ENCODE peak calls at places on chromosomes 5 and 9, in nine cellular contexts. One of them, this sample, is unnamed.

GRCh38 chr5:158287643-158288228 is 428.8 kb upstream of the CLINT1 start:
- DNase-seq in WTC11: no peak
- DNase-seq in coronary artery: no peak
- DNase-seq in Caco-2: no peak
- DNase-seq in astrocyte of the spinal cord: peak
- DNase-seq in stomach: no peak
- DNase-seq in CD8-positive, alpha-beta T cell: no peak
- DNase-seq in mesothelial cell of epicardium: no peak
- DNase-seq in heart right ventricle: no peak
- DNase-seq in this sample: peak

GRCh38 chr9:124120272-124120671 is 108.7 kb downstream of the LHX2 start:
- DNase-seq in Caco-2: no peak
- DNase-seq in CD8-positive, alpha-beta T cell: no peak
- DNase-seq in WTC11: no peak
- DNase-seq in coronary artery: no peak
- DNase-seq in astrocyte of the spinal cord: no peak
- DNase-seq in stomach: no peak
- DNase-seq in heart right ventricle: no peak
- DNase-seq in mesothelial cell of epicardium: no peak
- DNase-seq in this sample: no peak

GRCh38 chr9:137193771-137194170 is 5.3 kb downstream of the SSNA1 start:
- DNase-seq in mesothelial cell of epicardium: no peak
- DNase-seq in heart right ventricle: no peak
- DNase-seq in stomach: no peak
- DNase-seq in CD8-positive, alpha-beta T cell: no peak
- DNase-seq in WTC11: no peak
- DNase-seq in astrocyte of the spinal cord: no peak
- DNase-seq in coronary artery: no peak
- DNase-seq in Caco-2: no peak
- DNase-seq in this sample: no peak

GRCh38 chr5:120684749-120685415 is 220.8 kb downstream of the PRR16 start:
- DNase-seq in CD8-positive, alpha-beta T cell: no peak
- DNase-seq in Caco-2: peak
- DNase-seq in heart right ventricle: no peak
- DNase-seq in mesothelial cell of epicardium: no peak
- DNase-seq in stomach: no peak
- DNase-seq in astrocyte of the spinal cord: peak
- DNase-seq in coronary artery: no peak
- DNase-seq in WTC11: peak
- DNase-seq in this sample: no peak

GRCh38 chr5:171840066-171840465 is 54.4 kb downstream of the SMIM23 start:
- DNase-seq in coronary artery: no peak
- DNase-seq in CD8-positive, alpha-beta T cell: no peak
- DNase-seq in astrocyte of the spinal cord: no peak
- DNase-seq in heart right ventricle: no peak
- DNase-seq in WTC11: no peak
- DNase-seq in Caco-2: no peak
- DNase-seq in stomach: no peak
- DNase-seq in mesothelial cell of epicardium: no peak
- DNase-seq in this sample: no peak

GRCh38 chr9:84137968-84138367 is 157.4 kb downstream of the RMI1 start:
- DNase-seq in WTC11: no peak
- DNase-seq in astrocyte of the spinal cord: no peak
- DNase-seq in Caco-2: no peak
- DNase-seq in coronary artery: no peak
- DNase-seq in mesothelial cell of epicardium: no peak
- DNase-seq in heart right ventricle: no peak
- DNase-seq in stomach: no peak
- DNase-seq in CD8-positive, alpha-beta T cell: no peak
- DNase-seq in this sample: no peak

GRCh38 chr5:82164109-82164956 is 113.8 kb downstream of the RPS23 start:
- DNase-seq in coronary artery: no peak
- DNase-seq in WTC11: no peak
- DNase-seq in Caco-2: no peak
- DNase-seq in astrocyte of the spinal cord: peak
- DNase-seq in CD8-positive, alpha-beta T cell: no peak
- DNase-seq in mesothelial cell of epicardium: no peak
- DNase-seq in stomach: no peak
- DNase-seq in heart right ventricle: no peak
- DNase-seq in this sample: no peak

GRCh38 chr5:170232786-170233185 is at the start of gene C5orf58:
- DNase-seq in heart right ventricle: peak
- DNase-seq in Caco-2: no peak
- DNase-seq in coronary artery: no peak
- DNase-seq in stomach: no peak
- DNase-seq in WTC11: peak
- DNase-seq in mesothelial cell of epicardium: no peak
- DNase-seq in CD8-positive, alpha-beta T cell: no peak
- DNase-seq in astrocyte of the spinal cord: no peak
- DNase-seq in this sample: no peak

GRCh38 chr5:58674711-58675110 is 91.8 kb downstream of the RAB3C start:
- DNase-seq in coronary artery: no peak
- DNase-seq in CD8-positive, alpha-beta T cell: no peak
- DNase-seq in astrocyte of the spinal cord: no peak
- DNase-seq in mesothelial cell of epicardium: no peak
- DNase-seq in Caco-2: no peak
- DNase-seq in WTC11: no peak
- DNase-seq in stomach: no peak
- DNase-seq in heart right ventricle: no peak
- DNase-seq in this sample: no peak

GRCh38 chr5:58672521-58672920 is 89.6 kb downstream of the RAB3C start:
- DNase-seq in coronary artery: no peak
- DNase-seq in WTC11: no peak
- DNase-seq in Caco-2: no peak
- DNase-seq in stomach: no peak
- DNase-seq in astrocyte of the spinal cord: no peak
- DNase-seq in CD8-positive, alpha-beta T cell: no peak
- DNase-seq in mesothelial cell of epicardium: no peak
- DNase-seq in heart right ventricle: no peak
- DNase-seq in this sample: no peak

GRCh38 chr5:58674070-58674469 is 91.2 kb downstream of the RAB3C start:
- DNase-seq in CD8-positive, alpha-beta T cell: no peak
- DNase-seq in WTC11: no peak
- DNase-seq in astrocyte of the spinal cord: no peak
- DNase-seq in Caco-2: no peak
- DNase-seq in heart right ventricle: no peak
- DNase-seq in mesothelial cell of epicardium: no peak
- DNase-seq in stomach: no peak
- DNase-seq in coronary artery: no peak
- DNase-seq in this sample: no peak

GRCh38 chr5:58670620-58671019 is 87.7 kb downstream of the RAB3C start:
- DNase-seq in coronary artery: no peak
- DNase-seq in WTC11: no peak
- DNase-seq in heart right ventricle: no peak
- DNase-seq in Caco-2: no peak
- DNase-seq in stomach: no peak
- DNase-seq in astrocyte of the spinal cord: no peak
- DNase-seq in CD8-positive, alpha-beta T cell: no peak
- DNase-seq in mesothelial cell of epicardium: no peak
- DNase-seq in this sample: no peak

DNA sequence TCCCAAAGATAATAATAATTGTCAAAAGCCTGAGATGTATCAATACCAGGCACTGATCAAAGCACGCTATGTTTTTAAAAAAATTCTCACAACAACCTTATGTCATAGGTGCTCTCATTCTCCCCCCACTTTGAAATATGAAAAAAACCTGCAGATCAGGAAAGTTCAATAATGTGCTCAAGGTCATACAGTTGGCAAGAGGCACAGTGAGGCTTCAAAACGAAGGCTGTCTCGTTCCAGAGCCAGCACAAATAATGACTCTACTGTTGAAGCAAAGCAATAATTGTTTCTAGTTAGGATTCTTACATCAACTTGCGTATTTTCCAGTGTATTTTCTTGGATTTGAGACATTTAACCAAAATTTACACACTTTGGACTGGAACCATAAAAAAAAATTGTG is 88.3 kb downstream of the RAB3C start:
- DNase-seq in astrocyte of the spinal cord: no peak
- DNase-seq in mesothelial cell of epicardium: no peak
- DNase-seq in CD8-positive, alpha-beta T cell: no peak
- DNase-seq in Caco-2: no peak
- DNase-seq in WTC11: no peak
- DNase-seq in coronary artery: no peak
- DNase-seq in stomach: no peak
- DNase-seq in heart right ventricle: no peak
- DNase-seq in this sample: no peak
- TF ChIP-seq CTCF in astrocyte of the spinal cord: no peak
- TF ChIP-seq CTCF in mesothelial cell of epicardium: no peak
- TF ChIP-seq CTCF in CD8-positive, alpha-beta T cell: no peak
- TF ChIP-seq CTCF in Caco-2: no peak
- TF ChIP-seq CTCF in WTC11: no peak
- TF ChIP-seq CTCF in coronary artery: no peak
- TF ChIP-seq CTCF in stomach: no peak
- TF ChIP-seq CTCF in heart right ventricle: no peak
- TF ChIP-seq CTCF in this sample: no peak

GRCh38 chr9:131420913-131421312 is 27.0 kb downstream of the PRRC2B start:
- DNase-seq in WTC11: no peak
- DNase-seq in astrocyte of the spinal cord: peak
- DNase-seq in CD8-positive, alpha-beta T cell: no peak
- DNase-seq in heart right ventricle: no peak
- DNase-seq in mesothelial cell of epicardium: no peak
- DNase-seq in Caco-2: peak
- DNase-seq in stomach: no peak
- DNase-seq in coronary artery: no peak
- DNase-seq in this sample: no peak
- TF ChIP-seq CTCF in WTC11: no peak
- TF ChIP-seq CTCF in astrocyte of the spinal cord: peak
- TF ChIP-seq CTCF in CD8-positive, alpha-beta T cell: no peak
- TF ChIP-seq CTCF in heart right ventricle: no peak
- TF ChIP-seq CTCF in mesothelial cell of epicardium: no peak
- TF ChIP-seq CTCF in Caco-2: no peak
- TF ChIP-seq CTCF in stomach: no peak
- TF ChIP-seq CTCF in coronary artery: no peak
- TF ChIP-seq CTCF in this sample: no peak

GRCh38 chr5:105506692-105507277 is 1944.2 kb upstream of the NUDT12 start:
- DNase-seq in CD8-positive, alpha-beta T cell: no peak
- DNase-seq in astrocyte of the spinal cord: peak
- DNase-seq in stomach: no peak
- DNase-seq in Caco-2: peak
- DNase-seq in heart right ventricle: no peak
- DNase-seq in mesothelial cell of epicardium: no peak
- DNase-seq in WTC11: peak
- DNase-seq in coronary artery: no peak
- DNase-seq in this sample: no peak
- TF ChIP-seq CTCF in CD8-positive, alpha-beta T cell: no peak
- TF ChIP-seq CTCF in astrocyte of the spinal cord: peak
- TF ChIP-seq CTCF in stomach: no peak
- TF ChIP-seq CTCF in Caco-2: peak
- TF ChIP-seq CTCF in heart right ventricle: no peak
- TF ChIP-seq CTCF in mesothelial cell of epicardium: no peak
- TF ChIP-seq CTCF in WTC11: peak
- TF ChIP-seq CTCF in coronary artery: peak
- TF ChIP-seq CTCF in this sample: no peak

DNA sequence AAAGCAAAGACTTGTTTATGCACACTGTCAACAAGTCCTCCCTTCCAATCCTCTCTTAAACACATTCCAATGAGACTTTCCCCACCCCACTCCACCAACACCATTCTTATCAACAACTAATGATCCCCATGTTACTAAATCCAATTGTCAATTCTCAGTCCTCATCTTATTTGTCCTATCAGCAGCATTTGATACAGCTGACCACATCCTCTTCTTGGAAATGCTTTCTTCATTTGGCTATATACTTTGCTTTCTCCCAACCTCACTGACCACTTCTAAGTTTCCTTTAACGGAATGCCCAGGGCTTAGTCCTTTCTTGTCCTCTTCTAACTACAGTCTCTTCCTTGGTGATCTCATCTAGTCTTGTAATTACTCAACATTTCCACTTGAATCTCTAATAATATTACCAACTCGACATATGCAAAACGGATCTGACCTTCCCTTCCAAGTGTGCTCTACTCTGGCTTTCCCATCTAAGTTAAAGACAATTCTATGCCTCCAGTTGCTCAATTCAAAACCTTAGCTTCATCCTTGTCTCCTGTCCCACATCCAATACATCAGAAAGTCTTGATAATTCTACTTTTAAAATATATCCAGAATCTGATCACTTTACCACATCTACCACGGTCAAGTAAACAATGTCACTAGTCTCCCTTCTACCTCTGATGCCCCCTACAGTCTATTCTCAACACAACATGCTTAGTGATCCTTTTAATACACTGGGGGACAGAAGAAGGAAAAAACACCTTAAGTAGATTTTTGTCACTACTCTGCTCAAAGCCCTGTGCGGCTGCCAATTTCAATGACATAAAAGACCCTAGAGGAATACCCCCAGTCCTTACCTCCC is 25.5 kb downstream of the AGTPBP1 start:
- DNase-seq in heart right ventricle: no peak
- DNase-seq in Caco-2: no peak
- DNase-seq in astrocyte of the spinal cord: no peak
- DNase-seq in WTC11: no peak
- DNase-seq in mesothelial cell of epicardium: no peak
- DNase-seq in stomach: no peak
- DNase-seq in CD8-positive, alpha-beta T cell: no peak
- DNase-seq in coronary artery: no peak
- DNase-seq in this sample: no peak
- TF ChIP-seq CTCF in heart right ventricle: no peak
- TF ChIP-seq CTCF in Caco-2: no peak
- TF ChIP-seq CTCF in astrocyte of the spinal cord: no peak
- TF ChIP-seq CTCF in WTC11: peak
- TF ChIP-seq CTCF in mesothelial cell of epicardium: no peak
- TF ChIP-seq CTCF in stomach: no peak
- TF ChIP-seq CTCF in CD8-positive, alpha-beta T cell: no peak
- TF ChIP-seq CTCF in coronary artery: no peak
- TF ChIP-seq CTCF in this sample: no peak

GRCh38 chr5:61678966-61679365 is 346.9 kb downstream of the ZSWIM6 start:
- DNase-seq in astrocyte of the spinal cord: no peak
- DNase-seq in mesothelial cell of epicardium: no peak
- DNase-seq in coronary artery: no peak
- DNase-seq in Caco-2: peak
- DNase-seq in WTC11: peak
- DNase-seq in stomach: no peak
- DNase-seq in CD8-positive, alpha-beta T cell: no peak
- DNase-seq in heart right ventricle: no peak
- DNase-seq in this sample: no peak
- TF ChIP-seq CTCF in astrocyte of the spinal cord: no peak
- TF ChIP-seq CTCF in mesothelial cell of epicardium: no peak
- TF ChIP-seq CTCF in coronary artery: no peak
- TF ChIP-seq CTCF in Caco-2: peak
- TF ChIP-seq CTCF in WTC11: no peak
- TF ChIP-seq CTCF in stomach: no peak
- TF ChIP-seq CTCF in CD8-positive, alpha-beta T cell: no peak
- TF ChIP-seq CTCF in heart right ventricle: no peak
- TF ChIP-seq CTCF in this sample: no peak

DNA sequence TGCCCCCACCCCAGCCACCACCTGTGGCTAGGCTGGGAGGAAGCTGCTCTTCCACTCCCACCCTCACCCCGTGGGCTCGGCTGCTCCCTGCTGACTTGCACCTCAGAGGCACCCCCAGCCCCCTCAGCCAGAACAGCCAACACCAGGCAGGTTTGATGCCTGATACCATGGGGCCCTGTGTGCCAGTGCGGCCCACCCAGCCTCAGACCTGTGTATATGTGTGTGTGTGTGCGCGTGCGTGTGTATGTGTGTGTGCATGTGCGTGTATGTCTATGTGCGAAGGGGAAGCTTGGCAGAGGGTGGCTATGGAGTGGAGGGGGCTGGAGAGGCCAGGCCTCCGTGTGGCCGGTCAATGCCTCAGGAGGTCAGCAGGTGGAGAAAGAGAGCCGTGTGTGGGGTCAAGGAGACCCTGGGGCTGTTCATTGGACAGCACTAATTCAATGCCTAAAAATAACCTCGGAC is 16.6 kb upstream of the DAB2IP start:
- DNase-seq in Caco-2: peak
- DNase-seq in stomach: no peak
- DNase-seq in CD8-positive, alpha-beta T cell: no peak
- DNase-seq in mesothelial cell of epicardium: no peak
- DNase-seq in coronary artery: no peak
- DNase-seq in heart right ventricle: no peak
- DNase-seq in astrocyte of the spinal cord: no peak
- DNase-seq in WTC11: peak
- DNase-seq in this sample: no peak
- TF ChIP-seq CTCF in Caco-2: peak
- TF ChIP-seq CTCF in stomach: peak
- TF ChIP-seq CTCF in CD8-positive, alpha-beta T cell: no peak
- TF ChIP-seq CTCF in mesothelial cell of epicardium: no peak
- TF ChIP-seq CTCF in coronary artery: no peak
- TF ChIP-seq CTCF in heart right ventricle: peak
- TF ChIP-seq CTCF in astrocyte of the spinal cord: peak
- TF ChIP-seq CTCF in WTC11: peak
- TF ChIP-seq CTCF in this sample: peak

This sample was measured in uterus.